ENCODE peak calls at places on chromosomes 11 and 22, in four cellular contexts. A is neural crest cell, F is NCI-H2171 treated with DMSO at 0.1 percent for 48 hours, P is heart right ventricle. C is an unnamed sample.

GRCh38 chr11:22474621-22475020 is 136.4 kb downstream of the SLC17A6 start:
- DNase-seq in A (no peak), P (no peak), F (no peak), C (no peak)

GRCh38 chr11:18618341-18619025 is 15.7 kb downstream of the SPTY2D1 start:
- DNase-seq in F (no peak), A (no peak), P (no peak), C (no peak)

GRCh38 chr11:92409956-92410355 is 185.3 kb downstream of the FAT3 start:
- DNase-seq in F (no peak), A (no peak), P (no peak), C (no peak)

GRCh38 chr22:31084811-31085492 is 3.8 kb downstream of the SMTN start:
- DNase-seq in F (peak), A (peak), P (peak), C (peak)

GRCh38 chr11:113994077-113994954 is 19.4 kb downstream of the HTR3A start:
- DNase-seq in F (peak), P (peak), A (peak), C (peak)

GRCh38 chr11:59199546-59200420 is 12.9 kb downstream of the MPEG1 start:
- DNase-seq in P (no peak), A (no peak), F (no peak), C (no peak)

GRCh38 chr11:27282141-27282590 is 80.8 kb downstream of the CCDC34 start:
- DNase-seq in P (peak), F (no peak), A (no peak), C (no peak)

GRCh38 chr11:95248666-95249467 is 17.9 kb upstream of the SESN3 start:
- DNase-seq in F (no peak), P (no peak), A (no peak), C (no peak)

GRCh38 chr11:69655479-69656394 is 14.8 kb downstream of the CCND1 start:
- DNase-seq in A (no peak), F (no peak), P (no peak), C (no peak)

GRCh38 chr22:20517841-20518592 is 10.6 kb downstream of the MED15 start:
- DNase-seq in A (no peak), F (no peak), P (no peak), C (no peak)

GRCh38 chr11:63888170-63889086 is 28.5 kb downstream of the RCOR2 start:
- DNase-seq in A (no peak), P (peak), F (peak), C (peak)

GRCh38 chr11:68206211-68206610 is 6.9 kb downstream of the KMT5B start:
- DNase-seq in P (no peak), A (no peak), F (peak), C (no peak)

GRCh38 chr11:96242191-96242845 is 100.7 kb downstream of the MAML2 start:
- DNase-seq in F (peak), A (no peak), P (no peak), C (no peak)